ENCODE peak calls at places on chromosomes 5 and 9, in six cellular contexts. Z is brain microvascular endothelial cell; O is astrocyte of the spinal cord; H is CD4-positive, alpha-beta memory T cell; B is fibroblast of mammary gland; T is aorta. U is an unnamed sample.

GRCh38 chr5:66198837-66199236 is 54.7 kb downstream of the SREK1 start:
- DNase-seq in Z (no peak), O (no peak), H (no peak), B (no peak), T (no peak), U (no peak)

GRCh38 chr9:94250456-94250855 is 8.6 kb upstream of the ZNF169 start:
- DNase-seq in Z (no peak), O (no peak), H (peak; percentile 43), B (no peak), T (no peak), U (no peak)

GRCh38 chr5:41925555-41925946 is 470 bp downstream of the FBXO4 start:
- DNase-seq in Z (peak; percentile 10), O (peak; percentile 30), H (no peak), B (peak; percentile 56), T (peak; percentile 61), U (peak; percentile 16)

GRCh38 chr5:59562756-59563389 is 330.7 kb downstream of the PDE4D start:
- DNase-seq in Z (peak; percentile 29), O (peak; percentile 74), H (peak; percentile 18), B (peak; percentile 23), T (no peak), U (no peak)

GRCh38 chr5:965604-966344 is 42.8 kb upstream of the NKD2 start:
- DNase-seq in Z (no peak), O (no peak), H (no peak), B (no peak), T (peak; percentile 32), U (no peak)

GRCh38 chr5:82417776-82418607 is 139.8 kb upstream of the RPS23 start:
- DNase-seq in Z (peak; percentile 34), O (peak; percentile 71), H (no peak), B (peak; percentile 47), T (no peak), U (no peak)

GRCh38 chr5:96969401-96969800 is 33.5 kb downstream of the LNPEP start:
- DNase-seq in Z (no peak), O (no peak), H (no peak), B (no peak), T (no peak), U (no peak)

GRCh38 chr5:180466316-180466715 is 27.9 kb upstream of the CNOT6 start:
- DNase-seq in Z (no peak), O (no peak), H (no peak), B (no peak), T (no peak), U (no peak)

GRCh38 chr9:35990155-35990554 is 32.2 kb upstream of the OR2S2 start:
- DNase-seq in Z (no peak), O (no peak), H (no peak), B (no peak), T (no peak), U (no peak)

GRCh38 chr5:79703381-79703645 is 13.7 kb downstream of the CMYA5 start:
- DNase-seq in Z (no peak), O (no peak), H (no peak), B (no peak), T (no peak), U (no peak)

GRCh38 chr5:8114597-8115266 is 245.8 kb downstream of the MTRR start:
- DNase-seq in Z (no peak), O (no peak), H (no peak), B (no peak), T (no peak), U (peak; percentile 19)

GRCh38 chr5:172543484-172544298 is 89.4 kb upstream of the SH3PXD2B start:
- DNase-seq in Z (no peak), O (no peak), H (no peak), B (no peak), T (no peak), U (no peak)

GRCh38 chr9:88783613-88784230 is 207.5 kb upstream of the S1PR3 start:
- DNase-seq in Z (no peak), O (no peak), H (no peak), B (no peak), T (no peak), U (no peak)

GRCh38 chr9:5518937-5519319 is 8.6 kb downstream of the PDCD1LG2 start:
- DNase-seq in Z (no peak), O (no peak), H (no peak), B (no peak), T (no peak), U (no peak)

GRCh38 chr5:43017438-43017820 is 22.7 kb downstream of the ANXA2R start:
- DNase-seq in Z (no peak), O (no peak), H (no peak), B (peak; percentile 50), T (peak; percentile 68), U (no peak)

GRCh38 chr5:171494452-171495121 is 75.1 kb downstream of the FGF18 start:
- DNase-seq in Z (peak; percentile 36), O (peak; percentile 84), H (no peak), B (peak; percentile 92), T (peak; percentile 85), U (no peak)

GRCh38 chr9:18456624-18457237 is 17.2 kb upstream of the ADAMTSL1 start:
- DNase-seq in Z (no peak), O (no peak), H (no peak), B (no peak), T (no peak), U (no peak)

GRCh38 chr5:42949348-42950090 is 90.6 kb downstream of the ANXA2R start:
- DNase-seq in Z (peak; percentile 87), O (peak; percentile 81), H (peak; percentile 76), B (peak; percentile 55), T (peak; percentile 87), U (peak; percentile 14)

GRCh38 chr5:96326902-96327301 is 106.1 kb downstream of the PCSK1 start:
- DNase-seq in Z (no peak), O (no peak), H (no peak), B (no peak), T (no peak), U (no peak)

GRCh38 chr5:141958773-141959172 is 771 bp upstream of the PCDH12 start:
- DNase-seq in Z (no peak), O (no peak), H (no peak), B (peak; percentile 57), T (no peak), U (no peak)

GRCh38 chr5:130282044-130282443 is 377.8 kb downstream of the CHSY3 start:
- DNase-seq in Z (peak; percentile 39), O (peak; percentile 85), H (no peak), B (peak; percentile 92), T (no peak), U (no peak)

GRCh38 chr5:14123974-14124482 is 19.1 kb upstream of the TRIO start:
- DNase-seq in Z (no peak), O (no peak), H (no peak), B (no peak), T (no peak), U (no peak)

GRCh38 chr9:9998491-9999287 is 614.1 kb downstream of the PTPRD start:
- DNase-seq in Z (no peak), O (no peak), H (no peak), B (peak; percentile 1), T (no peak), U (no peak)

GRCh38 chr9:82543726-82544125 is 519.2 kb downstream of the RASEF start:
- DNase-seq in Z (no peak), O (no peak), H (no peak), B (no peak), T (no peak), U (no peak)

GRCh38 chr5:150562832-150563231 is 54.9 kb downstream of the NDST1 start:
- DNase-seq in Z (peak; percentile 64), O (peak; percentile 67), H (no peak), B (peak; percentile 74), T (no peak), U (peak; percentile 37)

GRCh38 chr5:15702102-15702501 is 202.1 kb downstream of the FBXL7 start:
- DNase-seq in Z (peak; percentile 62), O (peak; percentile 68), H (no peak), B (peak; percentile 66), T (no peak), U (no peak)

GRCh38 chr5:137705106-137705505 is 30.8 kb downstream of the KLHL3 start:
- DNase-seq in Z (peak; percentile 43), O (no peak), H (no peak), B (no peak), T (no peak), U (no peak)

GRCh38 chr9:91486699-91487497 is 63.3 kb upstream of the NFIL3 start:
- DNase-seq in Z (peak; percentile 66), O (peak; percentile 29), H (no peak), B (peak; percentile 65), T (no peak), U (no peak)

GRCh38 chr5:132466453-132467291 is 23.9 kb downstream of the IRF1 start:
- DNase-seq in Z (peak; percentile 86), O (peak; percentile 63), H (peak; percentile 84), B (peak; percentile 44), T (peak; percentile 73), U (no peak)

GRCh38 chr9:105993051-105993854 is 298.9 kb downstream of the TMEM38B start:
- DNase-seq in Z (no peak), O (no peak), H (no peak), B (no peak), T (no peak), U (peak; percentile 16)

GRCh38 chr5:6419340-6419852 is 29.3 kb upstream of the UBE2QL1 start:
- DNase-seq in Z (no peak), O (no peak), H (no peak), B (no peak), T (no peak), U (no peak)

DNA sequence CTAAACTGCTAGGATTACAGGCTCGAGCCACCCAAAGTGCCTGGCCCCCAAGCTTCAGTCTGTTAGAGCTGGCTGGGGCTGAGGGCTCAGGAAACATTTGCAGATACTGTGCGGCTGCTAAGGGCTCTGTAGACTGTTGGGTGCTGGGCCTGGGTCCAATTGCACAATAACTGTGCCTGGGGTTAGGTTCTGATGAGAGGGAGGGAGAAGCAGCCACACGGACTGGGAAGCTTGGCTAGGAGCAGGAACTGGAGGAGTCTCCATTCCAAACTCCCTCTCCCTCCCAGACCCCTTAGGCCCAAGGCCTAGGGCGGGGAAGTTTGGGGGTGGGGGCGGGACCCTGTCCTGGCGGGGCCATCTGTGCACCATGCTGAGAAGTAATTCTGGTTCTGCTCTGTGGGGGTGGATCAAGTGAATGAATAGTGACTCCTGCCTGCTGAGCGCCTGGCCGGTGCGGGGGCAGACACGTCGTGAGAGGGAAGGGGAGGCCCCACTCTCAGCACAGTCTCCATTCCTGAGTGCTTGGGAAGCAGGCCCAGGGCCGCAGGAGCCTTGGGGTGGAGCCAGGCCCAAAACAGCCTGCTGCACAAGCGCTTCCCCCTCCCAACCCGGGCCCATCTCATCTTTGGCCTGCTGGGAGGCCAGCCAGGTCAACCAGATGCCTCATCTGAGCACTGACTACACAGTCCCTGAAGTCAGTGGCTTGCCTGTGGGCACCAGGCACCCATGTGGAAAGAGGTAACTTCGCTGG is 1.5 kb downstream of the ASS1 start:
- DNase-seq in Z (peak; percentile 55), O (peak; percentile 90), H (no peak), B (peak; percentile 98), T (peak; percentile 89), U (peak; percentile 80)
- H3K4me3 ChIP-seq in Z (no peak overlapping the region), O (peak overlapping the region; percentile 56), H (no peak overlapping the region), B (peak overlapping the region; percentile 52), T (no peak overlapping the region), U (peak overlapping the region; percentile 67)

GRCh38 chr9:137878146-137878941 is 762 bp downstream of the CACNA1B start:
- DNase-seq in Z (peak; percentile 3), O (peak; percentile 10), H (peak; percentile 26), B (peak; percentile 5), T (no peak), U (peak; percentile 63)
- H3K4me3 ChIP-seq in Z (peak overlapping the region; percentile 36), O (no peak overlapping the region), H (no peak overlapping the region), B (no peak overlapping the region), T (no peak overlapping the region), U (peak overlapping the region; percentile 62)

GRCh38 chr9:129567329-129567728 is 53.6 kb downstream of the C9orf50 start:
- DNase-seq in Z (no peak), O (no peak), H (no peak), B (peak; percentile 47), T (no peak), U (no peak)
- H3K4me3 ChIP-seq in Z (no peak overlapping the region), O (no peak overlapping the region), H (no peak overlapping the region), B (no peak overlapping the region), T (no peak overlapping the region), U (no peak overlapping the region)

GRCh38 chr9:73154271-73154670 is 2.6 kb downstream of the ANXA1 start:
- DNase-seq in Z (no peak), O (no peak), H (peak; percentile 31), B (no peak), T (no peak), U (no peak)
- H3K4me3 ChIP-seq in Z (peak overlapping the region; percentile 68), O (peak overlapping the region; percentile 87), H (peak overlapping the region; percentile 78), B (peak overlapping the region; percentile 84), T (peak overlapping the region; percentile 88), U (no peak overlapping the region)

U was measured in WERI-Rb-1.